ENCODE peak calls at places on chromosomes 12 and 14, in ten cellular contexts. T is amygdala, X is NCI-H748 treated with DMSO at 0.1 percent for 48 hours, K is NCI-H2107, F is glomerular endothelial cell, W is cardiac fibroblast, O is fibroblast of mammary gland, G is SW 1271, M is LoVo, D is OCI-M1. U is an unnamed sample.

GRCh38 chr12:48980953-48981756 is 3.0 kb downstream of the WNT1 start:
- DNase-seq in O (no peak), X (no peak), G (no peak), M (no peak), W (no peak), D (no peak), F (no peak), K (no peak), T (peak; percentile 15), U (no peak)

GRCh38 chr14:61281186-61281676 is at the start of gene TMEM30B:
- DNase-seq in G (no peak), D (no peak), T (no peak), W (no peak), K (peak; percentile 89), F (no peak), X (peak; percentile 91), M (peak; percentile 66), O (no peak), U (no peak)

GRCh38 chr12:6956332-6956727 is 5.2 kb downstream of the PTPN6 start:
- DNase-seq in T (no peak), K (no peak), O (no peak), F (no peak), W (no peak), G (no peak), X (no peak), M (no peak), D (no peak), U (no peak)

GRCh38 chr12:53048033-53048779 is 1.7 kb upstream of the TNS2 start:
- DNase-seq in X (no peak), G (peak; percentile 74), F (no peak), K (no peak), W (no peak), T (peak; percentile 64), D (no peak), O (no peak), M (no peak), U (no peak)

GRCh38 chr12:124500232-124501079 is 67.0 kb downstream of the NCOR2 start:
- DNase-seq in O (no peak), K (no peak), W (peak; percentile 56), M (no peak), T (no peak), X (no peak), F (no peak), D (no peak), G (no peak), U (no peak)

GRCh38 chr12:113932411-113933196 is 33.5 kb downstream of the RBM19 start:
- DNase-seq in K (no peak), X (no peak), G (no peak), M (no peak), O (peak; percentile 69), D (peak; percentile 98), W (peak; percentile 72), F (no peak), T (peak; percentile 60), U (peak; percentile 87)

GRCh38 chr12:1777798-1778197 is 42.6 kb upstream of the LRTM2 start:
- DNase-seq in D (no peak), T (no peak), M (no peak), O (peak; percentile 86), X (no peak), G (peak; percentile 76), F (no peak), K (no peak), W (peak; percentile 56), U (no peak)

GRCh38 chr12:110932048-110932447 is 11.7 kb upstream of the MYL2 start:
- DNase-seq in W (peak; percentile 25), T (no peak), K (no peak), G (no peak), F (no peak), D (peak; percentile 8), O (no peak), X (no peak), M (no peak), U (no peak)

GRCh38 chr12:6053541-6053940 is 70.9 kb downstream of the VWF start:
- DNase-seq in M (no peak), X (no peak), F (peak; percentile 47), K (no peak), G (no peak), D (no peak), O (no peak), W (peak; percentile 84), T (no peak), U (no peak)

GRCh38 chr14:41062826-41063225 is 543.9 kb upstream of the LRFN5 start:
- DNase-seq in O (peak; percentile 21), F (no peak), T (no peak), G (no peak), W (no peak), X (no peak), K (no peak), M (no peak), D (no peak), U (no peak)

GRCh38 chr12:95014554-95014953 is 11.1 kb upstream of the NDUFA12 start:
- DNase-seq in D (no peak), M (no peak), G (no peak), W (no peak), T (no peak), O (no peak), F (no peak), K (no peak), X (no peak), U (no peak)

GRCh38 chr14:34376868-34377267 is 85.2 kb downstream of the SPTSSA start:
- DNase-seq in W (no peak), O (no peak), T (no peak), K (no peak), G (no peak), X (no peak), D (no peak), F (no peak), M (no peak), U (no peak)

GRCh38 chr12:115763982-115764621 is 513.4 kb downstream of the MED13L start:
- DNase-seq in G (no peak), K (no peak), F (no peak), M (no peak), D (peak; percentile 3), T (no peak), X (peak; percentile 25), O (no peak), W (no peak), U (no peak)

GRCh38 chr14:104387000-104387384 is 192.6 kb upstream of the C14orf180 start:
- DNase-seq in K (no peak), W (no peak), M (no peak), X (no peak), T (no peak), G (no peak), F (no peak), D (no peak), O (no peak), U (no peak)

GRCh38 chr14:50331596-50331995 is 19.5 kb downstream of the DMAC2L start:
- DNase-seq in K (no peak), X (no peak), M (no peak), O (no peak), G (no peak), F (no peak), T (no peak), D (no peak), W (no peak), U (no peak)

GRCh38 chr12:103783744-103784664 is 57.0 kb downstream of the NT5DC3 start:
- DNase-seq in X (no peak), M (no peak), F (no peak), K (no peak), O (no peak), G (no peak), T (no peak), W (no peak), D (no peak), U (no peak)

U was measured in NCI-H2227 treated with DMSO at 0.1 percent for 48 hours.